ENCODE peak calls at places on chromosomes 13 and 19, in four cellular contexts. K is left cardiac atrium, U is IMR-90, Y is GM04503. H is an unnamed sample.
A peak's percentile ranks its signal among the peaks of the same experiment; 100 is the strongest.

GRCh38 chr19:11115042-11115441 is 25.8 kb downstream of the LDLR start:
- DNase-seq in K (no peak), U (no peak), Y (no peak), H (no peak)

GRCh38 chr13:76884167-76884566 is 2.0 kb downstream of the KCTD12 start:
- DNase-seq in Y (no peak), K (peak; percentile 47), U (no peak), H (no peak)

GRCh38 chr13:28819748-28820098 is 416 bp upstream of the MTUS2 start:
- DNase-seq in U (peak; percentile 32), Y (no peak), K (peak; percentile 75), H (no peak)

GRCh38 chr19:35353635-35354034 is 4.6 kb upstream of the FFAR3 start:
- DNase-seq in Y (no peak), U (no peak), K (no peak), H (no peak)

GRCh38 chr19:36421749-36422481 is 3.5 kb upstream of the ZFP82 start:
- DNase-seq in K (no peak), U (no peak), Y (no peak), H (no peak)

GRCh38 chr19:35417713-35418534 is 30.1 kb upstream of the FFAR2 start:
- DNase-seq in K (no peak), U (no peak), Y (no peak), H (no peak)

GRCh38 chr19:51807111-51807701 is 12.2 kb downstream of the FPR3 start:
- DNase-seq in U (no peak), K (no peak), Y (no peak), H (no peak)

GRCh38 chr13:37656247-37656940 is 57.8 kb upstream of the POSTN start:
- DNase-seq in Y (peak; percentile 97), U (peak; percentile 99), K (no peak), H (peak; percentile 49)

GRCh38 chr13:27007166-27007565 is 164.4 kb downstream of the USP12 start:
- DNase-seq in Y (no peak), K (no peak), U (no peak), H (no peak)

GRCh38 chr13:98494769-98495168 is 82.1 kb downstream of the STK24 start:
- DNase-seq in K (no peak), U (no peak), Y (no peak), H (no peak)

GRCh38 chr13:59374720-59375119 is 789.0 kb downstream of the DIAPH3 start:
- DNase-seq in U (no peak), Y (no peak), K (no peak), H (no peak)

GRCh38 chr13:74644239-74644638 is 510.0 kb upstream of the KLF12 start:
- DNase-seq in U (peak; percentile 24), Y (no peak), K (no peak), H (no peak)

GRCh38 chr13:30037306-30037705 is 186.9 kb upstream of the UBL3 start:
- DNase-seq in K (no peak), U (no peak), Y (no peak), H (no peak)